ENCODE peak calls at places on chromosomes 5 and 9, in five cellular contexts. O, N, H, R and Z are unnamed samples.

GRCh38 chr9:82922686-82923085 is 140.3 kb downstream of the RASEF start:
- DNase-seq in O (peak; percentile 49), N (no peak), H (no peak), R (no peak), Z (no peak)

GRCh38 chr5:66757219-66757833 is 161.1 kb downstream of the MAST4 start:
- DNase-seq in O (peak; percentile 53), N (peak; percentile 55), H (peak; percentile 50), R (peak; percentile 28), Z (no peak)

GRCh38 chr5:137126829-137127228 is 372.3 kb downstream of the SPOCK1 start:
- DNase-seq in O (no peak), N (no peak), H (no peak), R (no peak), Z (no peak)

GRCh38 chr5:93294184-93294583 is 286.8 kb downstream of the NR2F1-AS1 start:
- DNase-seq in O (peak; percentile 68), N (no peak), H (no peak), R (no peak), Z (no peak)

GRCh38 chr5:108858959-108859358 is 111.3 kb downstream of the FER start:
- DNase-seq in O (peak; percentile 5), N (peak; percentile 10), H (no peak), R (no peak), Z (no peak)

GRCh38 chr5:122770479-122770878 is 4.4 kb upstream of the SNX2 start:
- DNase-seq in O (peak; percentile 63), N (no peak), H (no peak), R (no peak), Z (no peak)

GRCh38 chr9:116632990-116633441 is 54.1 kb upstream of the TRIM32 start:
- DNase-seq in O (peak; percentile 82), N (peak; percentile 78), H (no peak), R (no peak), Z (no peak)

GRCh38 chr9:121434946-121435345 is 64.7 kb downstream of the GGTA1 start:
- DNase-seq in O (peak; percentile 82), N (peak; percentile 69), H (no peak), R (no peak), Z (no peak)

GRCh38 chr5:34411470-34412346 is 244.4 kb upstream of the RAI14 start:
- DNase-seq in O (peak; percentile 55), N (no peak), H (no peak), R (no peak), Z (no peak)

GRCh38 chr5:132772291-132773070 is 4.6 kb downstream of the SEPTIN8 start:
- DNase-seq in O (peak; percentile 47), N (no peak), H (no peak), R (no peak), Z (no peak)

GRCh38 chr5:179306191-179307005 is 38.9 kb downstream of the ADAMTS2 start:
- DNase-seq in O (no peak), N (no peak), H (no peak), R (no peak), Z (peak; percentile 43)

GRCh38 chr9:129486496-129487306 is 134.2 kb downstream of the C9orf50 start:
- DNase-seq in O (peak; percentile 62), N (peak; percentile 42), H (peak; percentile 62), R (no peak), Z (peak; percentile 98)

DNA sequence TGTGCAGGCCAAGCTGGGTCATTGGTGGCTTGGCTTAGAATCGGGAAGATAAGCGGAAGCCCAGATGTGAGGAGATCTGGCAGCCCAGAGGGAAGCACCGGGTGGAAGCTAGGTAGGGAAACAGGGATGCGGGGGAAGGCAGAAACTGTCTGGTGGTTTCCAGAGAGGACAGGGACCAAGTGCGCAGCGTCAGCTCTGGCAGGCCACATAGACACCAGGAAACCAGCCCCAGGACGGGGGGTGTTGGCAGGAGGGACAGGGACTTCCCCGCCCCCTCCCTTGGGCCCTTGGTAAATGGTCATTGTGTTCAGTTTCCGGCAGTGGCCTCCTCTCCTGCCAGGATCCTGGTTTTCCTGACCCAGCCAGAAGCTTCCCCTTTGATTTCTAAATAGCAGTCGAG is 2.0 kb downstream of the RALGDS start:
- DNase-seq in O (no peak), N (no peak), H (peak; percentile 82), R (no peak), Z (no peak)
- H3K27ac ChIP-seq in O (no peak overlapping the region), N (no peak overlapping the region), H (peak overlapping the region; percentile 32), R (no peak overlapping the region), Z (no peak overlapping the region)

DNA sequence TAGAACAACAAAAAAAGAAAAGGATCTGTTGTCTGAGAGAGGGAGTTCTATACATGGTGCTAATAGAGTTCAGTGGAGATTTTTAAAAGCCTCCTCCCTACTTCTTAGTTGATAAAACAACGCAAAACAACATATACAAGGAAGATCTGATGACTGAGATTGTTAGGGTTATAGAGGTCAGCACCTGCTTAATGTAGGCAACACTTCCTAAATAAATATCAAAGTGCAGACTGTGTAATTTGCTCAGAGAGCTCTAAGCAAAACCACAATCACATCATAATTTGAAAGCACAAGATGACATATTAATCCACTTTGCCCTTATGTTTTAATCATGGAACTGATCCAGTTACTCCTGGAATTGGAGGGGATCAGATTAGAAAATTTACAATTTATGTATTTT is 474.5 kb downstream of the PRR16 start:
- DNase-seq in O (no peak), N (no peak), H (no peak), R (no peak), Z (no peak)
- H3K4me3 ChIP-seq in O (no peak overlapping the region), N (no peak overlapping the region), H (no peak overlapping the region), R (no peak overlapping the region), Z (no peak overlapping the region)

DNA sequence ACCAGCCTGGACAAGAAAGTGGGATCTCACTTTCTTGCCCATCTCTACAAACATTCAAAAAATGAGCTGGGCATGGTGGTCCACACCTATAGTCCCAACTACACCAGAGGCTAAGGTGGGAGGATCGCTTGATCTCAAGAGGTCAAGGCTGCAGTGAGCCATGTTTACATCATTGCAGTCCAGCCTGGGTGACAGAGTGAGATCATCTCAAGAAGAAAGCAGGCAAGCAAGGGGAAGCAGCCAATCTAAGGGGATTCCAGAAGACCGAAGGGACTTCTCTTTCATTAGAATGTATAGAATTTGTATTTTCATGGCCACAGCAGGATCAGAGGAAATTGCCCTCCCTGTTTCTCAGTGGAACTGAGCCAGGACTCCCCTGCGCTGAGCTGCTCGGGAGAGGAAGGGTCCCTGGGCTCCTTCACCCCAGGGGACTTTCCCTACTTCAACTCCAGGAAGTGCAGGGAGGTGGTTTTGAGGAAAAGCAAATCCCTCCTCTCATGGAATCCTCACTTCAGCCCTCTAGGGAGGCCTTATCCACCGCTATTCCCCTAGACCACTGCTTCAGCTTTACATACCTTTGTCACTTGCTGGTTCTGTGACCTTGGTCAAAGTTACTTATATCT is 12.1 kb downstream of the WWC1 start:
- DNase-seq in O (no peak), N (no peak), H (no peak), R (no peak), Z (no peak)
- H3K27ac ChIP-seq in O (no peak overlapping the region), N (no peak overlapping the region), H (no peak overlapping the region), R (no peak overlapping the region), Z (no peak overlapping the region)

GRCh38 chr5:113205323-113205722 is 228.7 kb downstream of the DCP2 start:
- DNase-seq in O (no peak), N (no peak), H (no peak), R (no peak), Z (no peak)

GRCh38 chr5:113205807-113206206 is 229.0 kb downstream of the TSSK1B start:
- DNase-seq in O (no peak), N (no peak), H (no peak), R (no peak), Z (no peak)

GRCh38 chr5:113201715-113202114 is 225.1 kb downstream of the DCP2 start:
- DNase-seq in O (peak; percentile 28), N (no peak), H (no peak), R (no peak), Z (no peak)

GRCh38 chr5:113202904-113203716 is 226.5 kb downstream of the DCP2 start:
- DNase-seq in O (peak; percentile 83), N (peak; percentile 80), H (peak; percentile 53), R (no peak), Z (peak; percentile 76)

GRCh38 chr5:113204525-113205161 is 228.0 kb downstream of the DCP2 start:
- DNase-seq in O (peak; percentile 59), N (peak; percentile 58), H (peak; percentile 56), R (no peak), Z (no peak)
- H3K4me3 ChIP-seq in O (no peak overlapping the region), N (no peak overlapping the region), H (no peak overlapping the region), R (no peak overlapping the region), Z (no peak overlapping the region)

GRCh38 chr9:71743884-71744283 is 24.4 kb downstream of the CEMIP2 start:
- DNase-seq in O (no peak), N (no peak), H (no peak), R (no peak), Z (no peak)
- H3K27ac ChIP-seq in O (no peak overlapping the region), N (no peak overlapping the region), H (no peak overlapping the region), R (no peak overlapping the region), Z (no peak overlapping the region)